ENCODE peak calls at places on chromosomes 4 and X, in six cellular contexts. H is heart left ventricle; M is lower lobe of right lung; I is CD8-positive, alpha-beta T cell; N is transverse colon; C is PC-3. P is an unnamed sample. For H3K4me1, the result is how much of the 10 kb centered on the place peaks cover.

GRCh38 chrX:53445977-53446376 is 11.8 kb upstream of the HSD17B10 start:
- DNase-seq in I (peak), H (peak), C (peak), N (peak), M (peak), P (peak)

GRCh38 chrX:100975212-100975611 is 5.7 kb downstream of the ARL13A start:
- DNase-seq in N (no peak), I (no peak), H (no peak), M (no peak), C (no peak), P (no peak)

GRCh38 chrX:86348669-86349068 is 200.4 kb downstream of the DACH2 start:
- DNase-seq in H (no peak), I (no peak), N (no peak), M (no peak), C (no peak), P (no peak)

GRCh38 chr4:76836860-76837564 is 60.9 kb downstream of the SOWAHB start:
- DNase-seq in I (no peak), N (no peak), M (no peak), H (no peak), C (no peak), P (no peak)

GRCh38 chr4:176313596-176314341 is 6.0 kb upstream of the SPCS3 start:
- DNase-seq in M (no peak), N (no peak), H (no peak), C (no peak), I (no peak), P (no peak)

GRCh38 chrX:76555816-76556215 is 128.3 kb downstream of the MAGEE1 start:
- DNase-seq in M (no peak), C (peak), I (no peak), N (no peak), H (no peak), P (peak)

GRCh38 chrX:11579856-11580595 is 85.7 kb downstream of the ARHGAP6 start:
- DNase-seq in H (no peak), N (no peak), M (no peak), I (no peak), C (peak), P (no peak)

GRCh38 chr4:28225005-28225404 is 1364.4 kb downstream of the STIM2 start:
- DNase-seq in N (no peak), M (no peak), C (peak), H (no peak), I (no peak), P (peak)

GRCh38 chr4:65668201-65669007 is 1.9 kb downstream of the EPHA5 start:
- DNase-seq in M (no peak), H (no peak), N (no peak), I (no peak), C (peak), P (peak)

GRCh38 chr4:2592572-2592971 is 56.1 kb downstream of the FAM193A start:
- DNase-seq in N (no peak), C (no peak), H (no peak), M (no peak), I (no peak), P (no peak)

GRCh38 chr4:76601791-76602190 is 166.8 kb downstream of the SHROOM3 start:
- DNase-seq in M (no peak), H (no peak), N (no peak), I (no peak), C (no peak), P (no peak)

GRCh38 chr4:86846921-86847320 is 2.3 kb downstream of the SLC10A6 start:
- DNase-seq in I (no peak), M (no peak), C (no peak), H (no peak), N (no peak), P (no peak)

GRCh38 chrX:39762266-39762841 is 335.4 kb downstream of the BCOR start:
- DNase-seq in N (no peak), I (no peak), C (no peak), M (no peak), H (no peak), P (peak)

GRCh38 chrX:108064613-108065012 is 19.7 kb downstream of the VSIG1 start:
- DNase-seq in M (no peak), H (no peak), C (no peak), I (no peak), N (no peak), P (no peak)

GRCh38 chr4:39047691-39048090 is 14.3 kb upstream of the KLHL5 start:
- DNase-seq in N (no peak), M (no peak), C (peak), I (no peak), H (no peak), P (no peak)

GRCh38 chr4:11418610-11419009 is 10.1 kb downstream of the HS3ST1 start:
- DNase-seq in I (no peak), H (no peak), C (peak), N (no peak), M (no peak), P (no peak)

GRCh38 chr4:35934370-35934981 is 309.8 kb downstream of the ARAP2 start:
- DNase-seq in H (no peak), I (no peak), N (no peak), M (no peak), C (peak), P (no peak)

GRCh38 chr4:82839624-82840023 is 41.0 kb upstream of the SCD5 start:
- DNase-seq in N (no peak), H (no peak), I (no peak), C (no peak), M (no peak), P (no peak)

GRCh38 chr4:79780129-79780528 is 292.9 kb downstream of the ANTXR2 start:
- DNase-seq in N (no peak), I (no peak), M (no peak), C (no peak), H (no peak), P (no peak)

GRCh38 chr4:152784490-152785195 is 4.9 kb downstream of the ARFIP1 start:
- DNase-seq in I (no peak), M (no peak), H (no peak), N (peak), C (peak), P (peak)

GRCh38 chrX:8783100-8784098 is 17.8 kb downstream of the FAM9A start:
- DNase-seq in C (peak), N (no peak), H (no peak), I (no peak), M (no peak), P (peak)

GRCh38 chr4:687048-687974 is 1.6 kb downstream of the SLC49A3 start:
- DNase-seq in C (peak), N (peak), M (peak), I (no peak), H (peak), P (peak)

GRCh38 chr4:185879666-185880312 is 67.8 kb upstream of the SORBS2 start:
- DNase-seq in I (no peak), H (no peak), M (no peak), N (no peak), C (no peak), P (no peak)

GRCh38 chr4:122604146-122604545 is 16.7 kb downstream of the IL21 start:
- DNase-seq in C (no peak), N (no peak), I (no peak), H (no peak), M (no peak), P (no peak)

GRCh38 chr4:43251760-43252317 is 359.3 kb downstream of the GRXCR1 start:
- DNase-seq in H (no peak), M (no peak), I (no peak), C (peak), N (no peak), P (no peak)

GRCh38 chrX:64205735-64206491 is 405 bp upstream of the AMER1 start:
- DNase-seq in M (peak), N (peak), C (peak), H (peak), I (peak), P (peak)

GRCh38 chrX:44431206-44431605 is 87.7 kb upstream of the EFHC2 start:
- DNase-seq in I (no peak), M (no peak), N (no peak), C (peak), H (no peak), P (no peak)

DNA sequence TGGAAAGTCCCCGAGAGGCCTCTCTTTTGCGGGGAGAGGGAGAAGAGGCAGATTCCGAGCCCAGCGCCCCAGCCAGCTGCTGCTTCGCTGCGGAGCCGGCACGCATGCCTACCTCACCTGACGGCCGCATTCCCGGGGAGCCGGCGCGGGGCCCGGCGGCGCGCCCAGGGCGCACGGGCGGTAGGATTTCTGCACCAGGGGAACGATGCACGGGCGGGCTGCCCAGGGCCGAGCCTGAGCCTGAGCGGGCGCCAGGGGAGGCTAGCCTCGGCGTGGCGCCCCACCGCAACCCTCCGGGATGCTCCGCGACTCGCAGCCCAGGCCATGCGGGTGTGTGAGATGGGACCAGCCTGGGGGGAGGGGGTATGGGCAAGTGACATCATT is 81.3 kb upstream of the SCML1 start:
- DNase-seq in N (no peak), I (no peak), M (no peak), C (no peak), H (peak), P (no peak)
- H3K4me3 ChIP-seq in N (no peak), I (peak), M (peak), C (peak), H (peak), P (no peak)

GRCh38 chrX:14922437-14922836 is 49.2 kb downstream of the MOSPD2 start:
- DNase-seq in H (no peak), C (peak), N (no peak), M (no peak), I (no peak), P (no peak)
- H3K4me1 ChIP-seq in H (under half), C (under half), N (under half), M (under half), I (under half), P (under half)

DNA sequence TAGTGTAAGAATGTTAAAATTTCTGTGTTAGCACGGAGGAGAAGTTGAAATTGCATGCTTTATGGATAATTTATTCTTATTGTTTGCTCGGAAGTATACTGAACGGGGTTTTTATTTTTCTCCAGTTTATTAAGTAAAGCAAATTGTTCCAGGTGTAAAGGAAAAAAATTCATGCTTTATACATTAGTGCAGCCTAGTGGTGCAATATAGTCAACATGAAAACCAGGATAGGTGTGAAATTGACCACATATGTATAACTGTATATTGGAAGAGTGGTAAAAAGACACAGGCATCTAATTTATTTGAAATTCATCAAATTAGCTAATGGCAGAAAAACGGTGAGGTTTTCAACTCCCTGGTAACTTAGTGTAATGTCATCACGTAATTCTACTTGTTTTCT is 959 bp downstream of the BRS3 start:
- DNase-seq in I (no peak), H (no peak), M (no peak), N (no peak), C (peak), P (no peak)
- H3K4me3 ChIP-seq in I (no peak), H (no peak), M (no peak), N (no peak), C (peak), P (no peak)

DNA sequence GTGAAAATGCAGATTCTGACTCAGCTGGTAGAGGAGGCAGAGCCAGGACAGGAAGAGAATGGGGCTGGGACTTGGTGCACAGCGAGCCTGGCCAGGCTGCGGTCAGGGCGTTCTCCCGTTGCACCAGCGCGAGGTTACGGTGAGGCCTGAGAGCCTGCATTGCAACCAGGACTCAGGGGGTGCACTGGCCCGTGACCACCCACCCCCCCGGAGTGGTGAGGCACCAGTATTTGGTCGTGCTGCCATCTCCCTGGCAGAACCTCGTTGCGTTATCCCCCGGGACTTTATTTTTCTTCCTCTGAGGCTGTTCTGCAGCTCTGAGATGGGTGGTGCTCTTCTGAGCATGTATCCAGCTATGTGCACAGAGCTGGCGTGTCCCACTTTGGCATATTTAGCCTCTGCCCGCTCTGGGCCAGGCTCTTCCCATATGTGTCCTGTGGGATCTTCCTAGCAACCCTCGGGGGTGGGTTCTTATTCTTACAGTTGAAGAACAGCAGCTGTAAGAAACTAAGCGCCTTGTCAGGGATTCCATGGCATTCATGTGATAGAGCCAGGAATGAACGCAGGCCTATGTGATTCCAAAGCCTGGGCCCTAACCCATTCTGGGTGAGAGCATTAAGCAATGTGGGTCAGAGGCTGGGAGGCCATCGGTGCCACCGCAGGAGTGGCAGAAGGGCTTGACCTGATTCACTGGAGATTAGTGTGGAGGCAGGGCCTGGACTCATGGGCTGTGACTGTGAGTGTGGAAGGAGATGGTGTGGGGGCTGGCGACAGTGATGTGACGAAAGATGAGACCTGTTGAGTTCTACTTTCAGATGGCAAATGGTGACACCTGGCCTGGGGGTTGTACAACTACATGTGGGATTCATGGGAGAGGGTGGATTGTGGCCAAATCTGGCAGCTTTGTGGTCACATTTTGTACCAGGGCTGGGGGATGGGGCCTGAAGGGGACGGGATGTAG is 3.1 kb downstream of the TADA2B start:
- DNase-seq in C (peak), H (no peak), M (no peak), N (no peak), I (no peak), P (no peak)
- H3K4me1 ChIP-seq in C (under half), H (half or more), M (half or more), N (under half), I (under half), P (under half)

GRCh38 chrX:49303346-49303745 is at the start of gene GAGE10:
- DNase-seq in I (no peak), H (no peak), M (no peak), N (no peak), C (no peak), P (no peak)

GRCh38 chrX:49309401-49309981 is 6.0 kb downstream of the GAGE10 start:
- DNase-seq in C (peak), I (peak), M (no peak), H (no peak), N (no peak), P (no peak)

GRCh38 chrX:49310371-49310770 is 6.9 kb downstream of the GAGE10 start:
- DNase-seq in I (no peak), H (no peak), C (no peak), M (no peak), N (no peak), P (no peak)

DNA sequence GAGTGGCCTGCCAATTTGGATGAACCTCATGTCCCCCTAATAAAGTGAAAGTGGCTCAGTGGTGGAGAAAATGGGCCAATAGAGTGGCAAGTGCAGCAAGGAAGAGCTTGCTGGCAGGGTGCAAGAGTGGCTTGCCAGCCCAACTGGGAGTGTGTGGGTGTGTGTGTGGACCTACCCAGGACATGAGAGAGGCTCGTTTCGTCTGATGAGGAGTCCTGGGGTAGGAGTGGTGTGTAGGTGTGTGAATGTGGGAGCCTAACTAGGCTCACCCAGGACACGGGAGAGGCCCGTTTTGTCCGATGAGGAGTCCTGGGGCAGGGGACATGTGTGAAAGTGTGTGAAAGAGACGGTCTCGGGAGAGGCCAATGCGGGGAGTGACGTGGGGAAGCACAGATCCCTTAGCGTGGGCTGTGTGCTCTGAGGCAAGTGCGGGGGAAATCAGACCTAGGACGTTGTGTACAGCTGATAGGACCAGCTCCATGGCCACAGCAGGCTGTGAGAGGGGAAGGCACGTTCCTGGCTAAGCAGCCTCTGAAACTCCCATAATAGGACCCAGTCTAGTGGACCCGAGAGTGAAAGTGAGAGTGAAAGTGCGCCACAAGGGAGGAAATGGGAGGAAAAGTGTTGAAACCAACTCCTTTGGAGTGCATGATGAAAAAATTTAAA is 5.3 kb downstream of the GAGE10 start:
- DNase-seq in N (no peak), M (peak), I (peak), H (no peak), C (no peak), P (no peak)
- H3K4me3 ChIP-seq in N (no peak), M (peak), I (peak), H (peak), C (peak), P (no peak)